ENCODE peak calls at places on chromosomes 4 and X, in nine cellular contexts. H is HS-5; W is left cardiac atrium; I is ELR; V is amygdala; U is GM23248; G is activated T-cell treated with anti-CD3 and anti-CD28 coated beads for 48 hours; P is effector CD4-positive, alpha-beta T cell; A is iPS-NIHi11. F is an unnamed sample.

GRCh38 chr4:70667710-70668535 is 1.6 kb upstream of the JCHAIN start:
- DNase-seq in A (no peak), U (peak), G (no peak), W (no peak), P (no peak), H (no peak), I (no peak), V (no peak), F (no peak)

GRCh38 chr4:151673913-151674520 is 86.8 kb downstream of the GATB start:
- DNase-seq in G (no peak), P (no peak), H (no peak), V (no peak), W (no peak), I (no peak), U (no peak), A (no peak), F (no peak)

GRCh38 chrX:38701073-38701472 is 100.2 kb upstream of the MID1IP1 start:
- DNase-seq in W (no peak), H (no peak), I (no peak), P (no peak), A (peak), V (no peak), G (no peak), U (no peak), F (no peak)

GRCh38 chrX:150854856-150855255 is 43.6 kb downstream of the CD99L2 start:
- DNase-seq in U (no peak), H (no peak), W (no peak), V (no peak), A (no peak), I (no peak), P (no peak), G (no peak), F (no peak)

GRCh38 chr4:56908206-56909082 is 744 bp downstream of the REST start:
- DNase-seq in W (peak), U (peak), I (peak), G (peak), P (peak), V (peak), A (peak), H (peak), F (peak)

GRCh38 chr4:141037441-141037840 is 95.8 kb downstream of the RNF150 start:
- DNase-seq in I (no peak), G (no peak), P (no peak), H (no peak), V (no peak), W (no peak), A (no peak), U (no peak), F (peak)

GRCh38 chr4:53507671-53508286 is 83.5 kb downstream of the LNX1 start:
- DNase-seq in H (peak), U (peak), V (no peak), G (no peak), W (peak), A (no peak), I (no peak), P (no peak), F (peak)

GRCh38 chr4:5800496-5800895 is 89.5 kb downstream of the EVC start:
- DNase-seq in G (no peak), A (no peak), P (no peak), W (no peak), I (no peak), U (no peak), H (no peak), V (no peak), F (no peak)

GRCh38 chr4:73864365-73864764 is 4.8 kb upstream of the CXCL1 start:
- DNase-seq in I (peak), H (no peak), P (no peak), U (no peak), W (no peak), V (no peak), A (peak), G (no peak), F (no peak)

GRCh38 chr4:132958457-132959263 is 190.4 kb upstream of the PCDH10 start:
- DNase-seq in G (no peak), I (no peak), U (no peak), A (no peak), H (no peak), V (no peak), P (no peak), W (no peak), F (no peak)

GRCh38 chrX:70476166-70476933 is 31.7 kb downstream of the DLG3 start:
- DNase-seq in U (no peak), H (no peak), P (no peak), W (no peak), A (no peak), G (no peak), I (no peak), V (no peak), F (no peak)

GRCh38 chr4:7772708-7773385 is 166.8 kb downstream of the AFAP1 start:
- DNase-seq in V (no peak), P (no peak), G (no peak), A (peak), I (no peak), H (no peak), W (peak), U (no peak), F (no peak)

GRCh38 chr4:80307774-80308465 is 27.6 kb upstream of the CFAP299 start:
- DNase-seq in I (peak), G (no peak), H (peak), V (no peak), U (peak), W (peak), P (no peak), A (peak), F (no peak)

GRCh38 chr4:102988429-102989020 is 31.0 kb downstream of the SLC9B1 start:
- DNase-seq in P (no peak), A (no peak), H (no peak), U (no peak), I (no peak), G (no peak), V (no peak), W (no peak), F (no peak)